ENCODE peak calls at places on chromosomes 4 and X, in four cellular contexts. I is H9, M is IMR-90, A is neuronal stem cell. W is an unnamed sample.

GRCh38 chr4:177558995-177559394 is 116.8 kb upstream of the AGA start:
- DNase-seq in I (peak; percentile 43), M (no peak), A (no peak), W (peak; percentile 14)

GRCh38 chr4:169229571-169230028 is 41.2 kb downstream of the SH3RF1 start:
- DNase-seq in M (peak; percentile 96), A (no peak), I (no peak), W (peak; percentile 30)

GRCh38 chr4:186723207-186724047 is at the start of gene FAT1:
- DNase-seq in A (peak; percentile 84), I (peak; percentile 56), M (peak; percentile 71), W (peak; percentile 87)

GRCh38 chrX:85561216-85561615 is 181.8 kb upstream of the POF1B start:
- DNase-seq in I (no peak), M (no peak), A (no peak), W (peak; percentile 13)

GRCh38 chr4:87239821-87240220 is 19.4 kb upstream of the KLHL8 start:
- DNase-seq in M (no peak), A (no peak), I (no peak), W (no peak)

GRCh38 chr4:78880874-78881492 is 58.3 kb downstream of the PAQR3 start:
- DNase-seq in M (no peak), A (no peak), I (no peak), W (no peak)

GRCh38 chrX:12496343-12496742 is 294.9 kb upstream of the PRPS2 start:
- DNase-seq in M (no peak), I (no peak), A (no peak), W (no peak)

GRCh38 chr4:8879574-8879973 is 7.9 kb upstream of the HMX1 start:
- DNase-seq in A (no peak), I (no peak), M (no peak), W (no peak)

GRCh38 chrX:11543249-11543648 is 122.5 kb downstream of the ARHGAP6 start:
- DNase-seq in A (no peak), I (no peak), M (no peak), W (no peak)

GRCh38 chrX:13371191-13371590 is 51.3 kb upstream of the ATXN3L start:
- DNase-seq in A (no peak), I (no peak), M (peak; percentile 24), W (no peak)

GRCh38 chrX:123570011-123570590 is 162.8 kb downstream of the THOC2 start:
- DNase-seq in M (no peak), A (no peak), I (no peak), W (no peak)

GRCh38 chrX:132750312-132751042 is 208.0 kb downstream of the HS6ST2 start:
- DNase-seq in A (no peak), M (no peak), I (no peak), W (no peak)

GRCh38 chrX:22912598-22912997 is 87.2 kb upstream of the DDX53 start:
- DNase-seq in M (no peak), A (no peak), I (no peak), W (no peak)

GRCh38 chr4:4398430-4398829 is 11.5 kb downstream of the NSG1 start:
- DNase-seq in A (no peak), I (no peak), M (no peak), W (no peak)

GRCh38 chr4:22897520-22898108 is 204.9 kb downstream of the GBA3 start:
- DNase-seq in M (peak; percentile 5), A (peak; percentile 35), I (peak; percentile 44), W (peak; percentile 51)

GRCh38 chr4:185734930-185735329 is 77.1 kb downstream of the SORBS2 start:
- DNase-seq in I (no peak), A (no peak), M (no peak), W (no peak)

GRCh38 chr4:174534461-174534860 is 12.2 kb upstream of the HPGD start:
- DNase-seq in A (no peak), I (no peak), M (no peak), W (no peak)

GRCh38 chr4:61493470-61493869 is 293.3 kb downstream of the ADGRL3 start:
- DNase-seq in M (no peak), I (no peak), A (peak; percentile 37), W (peak; percentile 54)

GRCh38 chrX:24526616-24527015 is 61.5 kb downstream of the PDK3 start:
- DNase-seq in I (no peak), A (no peak), M (no peak), W (peak; percentile 16)

GRCh38 chr4:159267023-159267939 is 164.4 kb downstream of the RAPGEF2 start:
- DNase-seq in M (peak; percentile 48), A (no peak), I (no peak), W (no peak)

GRCh38 chrX:74286950-74287349 is 17.0 kb upstream of the ZCCHC13 start:
- DNase-seq in M (peak; percentile 85), I (no peak), A (no peak), W (no peak)

GRCh38 chr4:129821963-129822362 is 726.0 kb downstream of the C4orf33 start:
- DNase-seq in M (no peak), I (no peak), A (no peak), W (no peak)

GRCh38 chr4:825969-826330 is at the start of gene CPLX1:
- DNase-seq in M (no peak), I (no peak), A (no peak), W (peak; percentile 57)

GRCh38 chr4:85147481-85148076 is 181.1 kb upstream of the WDFY3 start:
- DNase-seq in I (peak; percentile 35), A (peak; percentile 23), M (peak; percentile 54), W (peak; percentile 86)

GRCh38 chr4:74768857-74769525 is 25.3 kb downstream of the BTC start:
- DNase-seq in A (no peak), M (peak; percentile 9), I (no peak), W (no peak)

GRCh38 chrX:66677430-66677829 is 38.6 kb upstream of the EDA2R start:
- DNase-seq in A (no peak), M (peak; percentile 12), I (no peak), W (no peak)

GRCh38 chrX:119698835-119699234 is 5.9 kb upstream of the SEPTIN6 start:
- DNase-seq in A (no peak), I (peak; percentile 36), M (peak; percentile 67), W (peak; percentile 89)

GRCh38 chrX:154526901-154527675 is 11.1 kb upstream of the FAM3A start:
- DNase-seq in A (peak; percentile 50), M (peak; percentile 67), I (peak; percentile 83), W (peak; percentile 88)

GRCh38 chr4:41145571-41146078 is 68.7 kb downstream of the APBB2 start:
- DNase-seq in A (no peak), M (peak; percentile 45), I (no peak), W (no peak)
- H2AK5ac ChIP-seq in A (no peak overlapping the region), M (peak overlapping the region; percentile 27), I (no peak overlapping the region), W (no peak overlapping the region)

GRCh38 chr4:55358246-55358645 is 12.2 kb downstream of the SRD5A3 start:
- DNase-seq in I (no peak), M (no peak), A (no peak), W (no peak)
- H3K4me2 ChIP-seq in I (no peak overlapping the region), M (no peak overlapping the region), A (no peak overlapping the region), W (no peak overlapping the region)

DNA sequence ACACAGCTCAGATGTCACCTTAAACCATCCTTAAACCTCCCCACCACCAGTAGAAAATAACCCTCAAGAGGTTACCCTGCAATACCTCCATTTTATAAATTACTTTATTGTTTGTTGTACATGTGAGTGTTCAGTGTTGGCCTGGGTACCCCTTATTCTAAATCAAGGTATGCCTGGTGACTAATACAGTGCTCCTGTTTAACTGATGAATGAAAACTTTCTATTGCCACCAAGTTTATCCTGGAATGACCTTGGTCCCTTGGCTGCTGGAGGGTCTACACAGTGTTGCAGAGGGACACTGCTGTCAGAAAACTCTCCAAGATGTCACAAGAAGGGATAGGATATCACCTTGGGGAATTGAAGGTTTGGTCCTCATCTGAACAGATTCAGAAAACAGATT is 7.3 kb upstream of the TXLNG start:
- DNase-seq in I (no peak), M (no peak), A (no peak), W (no peak)
- H2AK5ac ChIP-seq in I (no peak overlapping the region), M (no peak overlapping the region), A (no peak overlapping the region), W (no peak overlapping the region)

DNA sequence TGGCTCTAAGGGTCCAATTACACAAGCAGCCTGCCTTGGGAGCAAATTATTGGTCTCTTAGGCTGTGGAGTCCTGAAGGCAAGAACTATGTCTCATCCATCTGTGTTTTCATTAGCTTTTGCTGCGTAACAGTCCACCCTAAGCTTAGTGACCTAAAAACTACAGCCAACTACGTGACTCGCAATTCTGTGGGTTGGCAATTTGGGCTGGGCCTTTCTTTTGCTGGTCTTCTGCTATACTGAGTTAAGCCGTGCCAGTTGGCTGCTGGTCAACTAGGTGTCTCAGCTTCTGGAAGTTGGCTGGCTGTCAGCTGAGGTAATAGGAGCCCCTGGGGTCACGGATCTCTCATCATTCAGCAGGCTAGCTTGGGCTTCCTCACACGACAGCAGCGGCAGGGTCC is 205.6 kb upstream of the S100G start:
- DNase-seq in M (peak; percentile 89), I (no peak), A (no peak), W (no peak)
- H3K4me2 ChIP-seq in M (no peak overlapping the region), I (no peak overlapping the region), A (no peak overlapping the region), W (no peak overlapping the region)

DNA sequence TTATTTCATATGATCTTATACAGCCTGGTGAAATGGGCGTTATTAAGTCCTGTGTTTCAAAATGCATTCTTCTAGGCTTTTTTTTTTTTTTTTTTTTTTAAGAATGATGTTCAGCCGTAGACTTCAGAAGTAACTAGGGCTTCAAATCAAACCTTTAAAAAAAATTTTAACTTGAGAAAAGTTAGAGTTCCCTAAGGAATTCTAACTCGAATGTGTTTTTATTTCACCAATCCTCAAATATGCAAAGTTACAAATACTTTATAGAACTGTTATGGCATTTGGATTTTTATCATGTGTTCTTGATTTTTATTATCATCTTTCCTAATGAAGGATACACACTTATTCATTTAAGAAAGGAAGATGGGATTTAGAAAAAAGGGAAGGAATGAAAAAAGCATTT is 200.5 kb upstream of the LDB2 start:
- DNase-seq in I (no peak), A (no peak), M (no peak), W (no peak)
- H2AK5ac ChIP-seq in I (no peak overlapping the region), A (no peak overlapping the region), M (no peak overlapping the region), W (no peak overlapping the region)

GRCh38 chrX:117711774-117712173 is 404.8 kb downstream of the KLHL13 start:
- DNase-seq in I (no peak), A (no peak), M (no peak), W (peak; percentile 0)
- H3K4me2 ChIP-seq in I (no peak overlapping the region), A (no peak overlapping the region), M (no peak overlapping the region), W (no peak overlapping the region)

GRCh38 chrX:39650883-39651282 is 446.9 kb downstream of the BCOR start:
- DNase-seq in A (no peak), M (no peak), I (no peak), W (no peak)
- H2AK5ac ChIP-seq in A (no peak overlapping the region), M (no peak overlapping the region), I (no peak overlapping the region), W (no peak overlapping the region)

GRCh38 chr4:40199179-40199670 is 2.4 kb downstream of the RHOH start:
- DNase-seq in M (no peak), A (no peak), I (no peak), W (no peak)
- H3K4me2 ChIP-seq in M (no peak overlapping the region), A (no peak overlapping the region), I (no peak overlapping the region), W (no peak overlapping the region)

GRCh38 chr4:137509855-137510282 is 22.4 kb downstream of the PCDH18 start:
- DNase-seq in I (no peak), A (no peak), M (no peak), W (peak; percentile 46)
- H2AK5ac ChIP-seq in I (no peak overlapping the region), A (no peak overlapping the region), M (peak overlapping the region; percentile 23), W (no peak overlapping the region)

GRCh38 chrX:2984342-2984741 is 22.0 kb upstream of the ARSH start:
- DNase-seq in I (no peak), A (no peak), M (no peak), W (peak; percentile 1)
- H3K4me2 ChIP-seq in I (no peak overlapping the region), A (no peak overlapping the region), M (no peak overlapping the region), W (no peak overlapping the region)